ENCODE peak calls at places on chromosome 9, in seven cellular contexts. I is Calu3; F is heart right ventricle; A is ELF-1; Q is HT1080; Y is stimulated activated CD8-positive, alpha-beta memory T cell treated with anti-CD3 and anti-CD28 coated beads, Interleukin-15, amount 100 ng/mL, for 1 hour; L is stimulated activated CD4-positive, alpha-beta T cell treated with anti-CD3 and anti-CD28 coated beads, Interleukin-4, amount 100 ng/mL, for 4 hours. J is an unnamed sample.

GRCh38 chr9:134618163-134618822 is 23.3 kb upstream of the COL5A1 start:
- DNase-seq in I (no peak), F (no peak), A (no peak), Q (no peak), Y (no peak), L (no peak), J (peak)

GRCh38 chr9:133944746-133945135 is 47.4 kb downstream of the VAV2 start:
- DNase-seq in I (peak), F (no peak), A (peak), Q (peak), Y (no peak), L (no peak), J (peak)

GRCh38 chr9:82645591-82645990 is 417.4 kb downstream of the RASEF start:
- DNase-seq in I (no peak), F (no peak), A (no peak), Q (peak), Y (no peak), L (no peak), J (no peak)

GRCh38 chr9:92576175-92576574 is 40.4 kb upstream of the ECM2 start:
- DNase-seq in I (no peak), F (no peak), A (no peak), Q (no peak), Y (no peak), L (no peak), J (no peak)

GRCh38 chr9:126665696-126666035 is 51.9 kb downstream of the LMX1B start:
- DNase-seq in I (no peak), F (no peak), A (peak), Q (no peak), Y (no peak), L (no peak), J (no peak)

GRCh38 chr9:38185647-38186371 is 116.8 kb upstream of the SHB start:
- DNase-seq in I (no peak), F (no peak), A (no peak), Q (no peak), Y (no peak), L (no peak), J (no peak)

GRCh38 chr9:130467371-130467770 is 22.6 kb downstream of the ASS1 start:
- DNase-seq in I (no peak), F (no peak), A (peak), Q (no peak), Y (no peak), L (no peak), J (no peak)

GRCh38 chr9:370081-370480 is 155.4 kb downstream of the DOCK8 start:
- DNase-seq in I (no peak), F (no peak), A (no peak), Q (no peak), Y (no peak), L (no peak), J (no peak)

GRCh38 chr9:35254237-35254636 is 92.4 kb downstream of the UNC13B start:
- DNase-seq in I (no peak), F (no peak), A (no peak), Q (no peak), Y (no peak), L (no peak), J (no peak)

GRCh38 chr9:37438359-37438758 is 15.9 kb downstream of the GRHPR start:
- DNase-seq in I (no peak), F (no peak), A (no peak), Q (no peak), Y (no peak), L (no peak), J (no peak)

GRCh38 chr9:125742657-125743056 is 4.5 kb upstream of the PBX3 start:
- DNase-seq in I (no peak), F (no peak), A (no peak), Q (no peak), Y (no peak), L (no peak), J (no peak)

GRCh38 chr9:124079176-124079925 is 67.8 kb downstream of the LHX2 start:
- DNase-seq in I (no peak), F (no peak), A (peak), Q (peak), Y (no peak), L (no peak), J (peak)

GRCh38 chr9:135046156-135047025 is 41.1 kb upstream of the OLFM1 start:
- DNase-seq in I (no peak), F (no peak), A (no peak), Q (no peak), Y (no peak), L (no peak), J (no peak)

GRCh38 chr9:15475923-15476536 is 34.7 kb downstream of the PSIP1 start:
- DNase-seq in I (no peak), F (no peak), A (no peak), Q (no peak), Y (no peak), L (no peak), J (no peak)

GRCh38 chr9:22008662-22009562 is at the start of gene CDKN2B:
- DNase-seq in I (peak), F (peak), A (peak), Q (no peak), Y (no peak), L (peak), J (peak)

GRCh38 chr9:6592231-6592630 is 53.3 kb downstream of the GLDC start:
- DNase-seq in I (no peak), F (no peak), A (peak), Q (no peak), Y (no peak), L (no peak), J (no peak)

GRCh38 chr9:133712221-133713100 is 25.7 kb downstream of the SARDH start:
- DNase-seq in I (no peak), F (no peak), A (no peak), Q (no peak), Y (no peak), L (no peak), J (no peak)

GRCh38 chr9:125293134-125293533 is 31.5 kb downstream of the GAPVD1 start:
- DNase-seq in I (no peak), F (no peak), A (no peak), Q (no peak), Y (no peak), L (no peak), J (no peak)

GRCh38 chr9:117073539-117074336 is 341.1 kb downstream of the ASTN2 start:
- DNase-seq in I (no peak), F (no peak), A (peak), Q (peak), Y (no peak), L (no peak), J (peak)

GRCh38 chr9:125906144-125906543 is 159.0 kb downstream of the PBX3 start:
- DNase-seq in I (no peak), F (no peak), A (no peak), Q (no peak), Y (no peak), L (no peak), J (peak)

GRCh38 chr9:23434654-23435053 is 391.4 kb downstream of the ELAVL2 start:
- DNase-seq in I (no peak), F (no peak), A (no peak), Q (no peak), Y (no peak), L (no peak), J (no peak)

GRCh38 chr9:5626727-5627634 is 1.9 kb upstream of the RIC1 start:
- DNase-seq in I (peak), F (peak), A (no peak), Q (no peak), Y (no peak), L (peak), J (peak)